ENCODE peak calls at places on chromosomes 4 and X, in five cellular contexts. One of them, this sample, is unnamed.

GRCh38 chr4:171265190-171265818 is 547.9 kb upstream of the GALNTL6 start:
- DNase-seq in mesenchymal stem cell: no peak
- DNase-seq in neuronal stem cell: no peak
- DNase-seq in H9: no peak
- DNase-seq in IMR-90: no peak
- DNase-seq in this sample: no peak

GRCh38 chr4:67988986-67989385 is 25.7 kb upstream of the TMPRSS11A start:
- DNase-seq in mesenchymal stem cell: no peak
- DNase-seq in neuronal stem cell: no peak
- DNase-seq in IMR-90: no peak
- DNase-seq in H9: no peak
- DNase-seq in this sample: no peak

GRCh38 chr4:146846882-146847281 is 98.8 kb downstream of the TTC29 start:
- DNase-seq in neuronal stem cell: no peak
- DNase-seq in H9: no peak
- DNase-seq in mesenchymal stem cell: no peak
- DNase-seq in IMR-90: no peak
- DNase-seq in this sample: no peak

GRCh38 chr4:28555851-28556250 is 1695.2 kb downstream of the STIM2 start:
- DNase-seq in neuronal stem cell: no peak
- DNase-seq in IMR-90: peak
- DNase-seq in mesenchymal stem cell: peak
- DNase-seq in H9: no peak
- DNase-seq in this sample: no peak

GRCh38 chr4:115334736-115335411 is 221.5 kb upstream of the NDST4 start:
- DNase-seq in neuronal stem cell: no peak
- DNase-seq in mesenchymal stem cell: no peak
- DNase-seq in H9: no peak
- DNase-seq in IMR-90: no peak
- DNase-seq in this sample: no peak

GRCh38 chr4:56870927-56871326 is 36.8 kb upstream of the REST start:
- DNase-seq in mesenchymal stem cell: no peak
- DNase-seq in IMR-90: peak
- DNase-seq in H9: no peak
- DNase-seq in neuronal stem cell: no peak
- DNase-seq in this sample: no peak

GRCh38 chrX:45322382-45322781 is 121.7 kb upstream of the DIPK2B start:
- DNase-seq in mesenchymal stem cell: peak
- DNase-seq in neuronal stem cell: no peak
- DNase-seq in IMR-90: peak
- DNase-seq in H9: peak
- DNase-seq in this sample: peak

GRCh38 chr4:19850909-19851308 is 400.8 kb upstream of the SLIT2 start:
- DNase-seq in H9: no peak
- DNase-seq in IMR-90: peak
- DNase-seq in neuronal stem cell: no peak
- DNase-seq in mesenchymal stem cell: peak
- DNase-seq in this sample: peak

GRCh38 chr4:71553605-71554004 is 214.8 kb downstream of the SLC4A4 start:
- DNase-seq in IMR-90: peak
- DNase-seq in neuronal stem cell: no peak
- DNase-seq in H9: no peak
- DNase-seq in mesenchymal stem cell: peak
- DNase-seq in this sample: peak

GRCh38 chr4:42843694-42844093 is 48.8 kb upstream of the GRXCR1 start:
- DNase-seq in mesenchymal stem cell: no peak
- DNase-seq in H9: no peak
- DNase-seq in neuronal stem cell: no peak
- DNase-seq in IMR-90: no peak
- DNase-seq in this sample: no peak

GRCh38 chr4:139018501-139018900 is 2.9 kb downstream of the NOCT start:
- DNase-seq in neuronal stem cell: no peak
- DNase-seq in mesenchymal stem cell: no peak
- DNase-seq in H9: no peak
- DNase-seq in IMR-90: peak
- DNase-seq in this sample: no peak

GRCh38 chr4:124936427-124936826 is 223.9 kb upstream of the ANKRD50 start:
- DNase-seq in H9: no peak
- DNase-seq in neuronal stem cell: no peak
- DNase-seq in mesenchymal stem cell: peak
- DNase-seq in IMR-90: peak
- DNase-seq in this sample: peak

GRCh38 chr4:2761035-2761923 is 5.1 kb upstream of the TNIP2 start:
- DNase-seq in IMR-90: no peak
- DNase-seq in mesenchymal stem cell: peak
- DNase-seq in H9: peak
- DNase-seq in neuronal stem cell: no peak
- DNase-seq in this sample: peak

GRCh38 chr4:155602351-155603140 is 64.1 kb upstream of the GUCY1A1 start:
- DNase-seq in mesenchymal stem cell: peak
- DNase-seq in IMR-90: no peak
- DNase-seq in H9: no peak
- DNase-seq in neuronal stem cell: no peak
- DNase-seq in this sample: peak

GRCh38 chr4:124427095-124427767 is 285.3 kb downstream of the ANKRD50 start:
- DNase-seq in neuronal stem cell: no peak
- DNase-seq in mesenchymal stem cell: no peak
- DNase-seq in IMR-90: no peak
- DNase-seq in H9: no peak
- DNase-seq in this sample: peak

GRCh38 chrX:148268646-148269045 is 231.8 kb upstream of the AFF2 start:
- DNase-seq in H9: no peak
- DNase-seq in IMR-90: no peak
- DNase-seq in neuronal stem cell: no peak
- DNase-seq in mesenchymal stem cell: no peak
- DNase-seq in this sample: no peak

GRCh38 chrX:129585691-129586090 is 45.6 kb downstream of the OCRL start:
- DNase-seq in mesenchymal stem cell: peak
- DNase-seq in neuronal stem cell: no peak
- DNase-seq in H9: no peak
- DNase-seq in IMR-90: peak
- DNase-seq in this sample: no peak

GRCh38 chr4:65126200-65126599 is 544.1 kb downstream of the EPHA5 start:
- DNase-seq in IMR-90: no peak
- DNase-seq in H9: no peak
- DNase-seq in neuronal stem cell: no peak
- DNase-seq in mesenchymal stem cell: no peak
- DNase-seq in this sample: no peak

GRCh38 chr4:61211781-61212180 is 11.7 kb downstream of the ADGRL3 start:
- DNase-seq in mesenchymal stem cell: no peak
- DNase-seq in neuronal stem cell: no peak
- DNase-seq in H9: no peak
- DNase-seq in IMR-90: no peak
- DNase-seq in this sample: no peak

GRCh38 chr4:665381-665750 is 8.7 kb downstream of the ATP5ME start:
- DNase-seq in H9: peak
- DNase-seq in IMR-90: no peak
- DNase-seq in neuronal stem cell: no peak
- DNase-seq in mesenchymal stem cell: no peak
- DNase-seq in this sample: no peak

GRCh38 chr4:184165291-184165690 is 52.4 kb downstream of the ENPP6 start:
- DNase-seq in mesenchymal stem cell: peak
- DNase-seq in neuronal stem cell: no peak
- DNase-seq in H9: peak
- DNase-seq in IMR-90: peak
- DNase-seq in this sample: peak

GRCh38 chr4:185740471-185740873 is 71.5 kb downstream of the SORBS2 start:
- DNase-seq in H9: no peak
- DNase-seq in mesenchymal stem cell: no peak
- DNase-seq in neuronal stem cell: no peak
- DNase-seq in IMR-90: no peak
- DNase-seq in this sample: peak

DNA sequence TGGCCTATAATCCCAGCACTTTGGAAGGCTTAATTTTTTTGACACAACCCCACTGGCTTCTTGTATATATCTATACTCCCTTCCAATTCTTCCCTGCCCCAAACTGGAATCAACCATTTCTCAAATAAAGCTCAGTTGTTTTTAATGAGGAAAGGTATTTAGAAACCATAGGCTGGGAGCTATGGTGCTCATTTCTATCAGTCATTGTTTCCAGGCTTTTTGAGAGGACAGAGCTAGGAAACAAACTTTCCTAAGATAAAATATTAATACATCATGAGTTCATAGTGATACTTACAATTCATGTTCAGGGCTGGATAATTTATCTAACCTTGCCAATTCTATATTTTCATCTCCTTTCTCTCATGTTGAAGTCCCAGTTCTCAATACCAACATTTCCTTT is 50.3 kb downstream of the BCOR start:
- DNase-seq in H9: no peak
- DNase-seq in mesenchymal stem cell: no peak
- DNase-seq in IMR-90: no peak
- DNase-seq in neuronal stem cell: no peak
- DNase-seq in this sample: no peak
- H3K23ac ChIP-seq in H9: no peak
- H3K23ac ChIP-seq in mesenchymal stem cell: no peak
- H3K23ac ChIP-seq in IMR-90: no peak
- H3K23ac ChIP-seq in neuronal stem cell: no peak
- H3K23ac ChIP-seq in this sample: no peak

GRCh38 chrX:19877431-19877830 is 10.0 kb downstream of the SH3KBP1 start:
- DNase-seq in neuronal stem cell: no peak
- DNase-seq in H9: no peak
- DNase-seq in IMR-90: no peak
- DNase-seq in mesenchymal stem cell: no peak
- DNase-seq in this sample: no peak

GRCh38 chrX:19876962-19877361 is 10.4 kb downstream of the SH3KBP1 start:
- DNase-seq in IMR-90: no peak
- DNase-seq in mesenchymal stem cell: no peak
- DNase-seq in H9: no peak
- DNase-seq in neuronal stem cell: no peak
- DNase-seq in this sample: no peak

GRCh38 chrX:19870710-19871490 is 16.5 kb downstream of the SH3KBP1 start:
- DNase-seq in H9: no peak
- DNase-seq in IMR-90: no peak
- DNase-seq in mesenchymal stem cell: no peak
- DNase-seq in neuronal stem cell: no peak
- DNase-seq in this sample: no peak

GRCh38 chrX:19875051-19875432 is 12.4 kb downstream of the SH3KBP1 start:
- DNase-seq in mesenchymal stem cell: no peak
- DNase-seq in IMR-90: peak
- DNase-seq in neuronal stem cell: no peak
- DNase-seq in H9: no peak
- DNase-seq in this sample: peak

DNA sequence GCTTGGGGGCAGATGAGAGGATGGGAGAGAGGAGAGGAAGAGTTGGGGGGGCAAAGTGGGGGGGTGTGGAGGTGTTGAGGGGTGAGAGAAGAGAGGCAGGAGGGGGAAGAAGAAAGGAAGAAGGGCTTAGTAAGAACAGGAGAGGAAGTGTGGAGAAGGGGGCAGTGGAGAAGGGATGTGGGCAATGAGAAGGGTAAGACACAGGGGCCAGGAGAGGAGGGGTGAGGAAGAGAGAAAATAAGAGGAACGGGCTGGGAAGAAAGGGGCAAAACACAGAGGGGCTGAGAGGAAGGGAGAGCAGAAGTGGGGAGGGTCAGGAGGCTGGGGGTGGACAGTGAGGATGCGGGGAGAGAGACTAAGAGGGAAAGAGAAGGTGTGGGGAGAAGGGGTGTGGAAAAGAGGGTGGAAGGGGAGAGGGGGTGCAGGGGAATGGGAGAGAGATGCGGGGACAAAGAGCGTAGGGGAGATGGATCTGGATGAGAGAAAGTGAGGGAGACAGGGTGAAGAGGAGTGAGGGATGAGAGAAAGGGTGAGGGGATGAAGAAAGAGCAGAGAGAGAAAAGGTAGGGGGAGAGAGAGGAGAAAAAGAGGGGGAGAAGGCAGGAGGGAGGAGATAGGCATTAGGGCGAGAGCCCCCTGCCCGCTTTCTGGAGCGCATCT is 12.9 kb downstream of the SH3KBP1 start:
- DNase-seq in H9: no peak
- DNase-seq in IMR-90: no peak
- DNase-seq in neuronal stem cell: no peak
- DNase-seq in mesenchymal stem cell: no peak
- DNase-seq in this sample: no peak
- H3K4me2 ChIP-seq in H9: no peak
- H3K4me2 ChIP-seq in IMR-90: no peak
- H3K4me2 ChIP-seq in neuronal stem cell: no peak
- H3K4me2 ChIP-seq in mesenchymal stem cell: no peak
- H3K4me2 ChIP-seq in this sample: no peak

DNA sequence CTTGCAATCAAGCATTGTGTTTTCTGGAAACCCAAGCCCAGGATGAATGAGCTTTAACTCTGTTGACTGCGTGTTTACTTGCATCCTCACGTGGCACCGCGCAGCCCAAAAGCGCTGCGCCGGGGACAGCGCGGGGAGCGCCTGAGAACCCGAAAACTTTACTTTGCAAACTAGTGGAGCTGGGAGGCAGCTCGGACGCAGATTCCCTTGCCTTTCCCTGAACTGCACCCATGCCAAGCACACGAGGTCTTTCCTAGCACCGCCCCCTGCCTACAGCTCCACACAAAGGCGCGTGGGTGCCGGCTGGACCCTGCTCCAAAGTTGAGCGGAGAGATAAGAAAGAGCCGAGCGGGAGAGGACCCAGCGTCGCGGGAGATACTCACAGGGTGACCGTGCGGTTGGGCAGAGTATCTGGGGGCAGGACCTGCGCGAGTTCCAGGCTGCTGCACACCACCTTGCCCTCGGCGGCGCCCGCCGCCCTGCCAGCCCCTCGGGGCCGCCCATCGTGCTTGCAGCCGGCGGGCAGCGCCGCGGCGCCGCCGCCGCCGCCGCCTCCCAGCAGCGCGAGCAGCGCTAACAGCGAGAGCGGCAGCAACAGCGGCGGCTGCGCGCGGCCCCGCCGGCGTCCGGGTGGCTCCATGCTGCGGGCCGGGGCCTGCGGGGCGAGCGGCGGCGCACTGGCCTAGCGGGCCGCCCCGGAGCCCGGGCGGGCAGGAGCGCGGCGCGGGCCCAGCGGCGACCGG is 550 bp downstream of the ADGRA3 start:
- DNase-seq in H9: peak
- DNase-seq in IMR-90: peak
- DNase-seq in neuronal stem cell: peak
- DNase-seq in mesenchymal stem cell: peak
- DNase-seq in this sample: peak
- H3K23ac ChIP-seq in H9: no peak
- H3K23ac ChIP-seq in IMR-90: peak
- H3K23ac ChIP-seq in neuronal stem cell: no peak
- H3K23ac ChIP-seq in mesenchymal stem cell: peak
- H3K23ac ChIP-seq in this sample: no peak

DNA sequence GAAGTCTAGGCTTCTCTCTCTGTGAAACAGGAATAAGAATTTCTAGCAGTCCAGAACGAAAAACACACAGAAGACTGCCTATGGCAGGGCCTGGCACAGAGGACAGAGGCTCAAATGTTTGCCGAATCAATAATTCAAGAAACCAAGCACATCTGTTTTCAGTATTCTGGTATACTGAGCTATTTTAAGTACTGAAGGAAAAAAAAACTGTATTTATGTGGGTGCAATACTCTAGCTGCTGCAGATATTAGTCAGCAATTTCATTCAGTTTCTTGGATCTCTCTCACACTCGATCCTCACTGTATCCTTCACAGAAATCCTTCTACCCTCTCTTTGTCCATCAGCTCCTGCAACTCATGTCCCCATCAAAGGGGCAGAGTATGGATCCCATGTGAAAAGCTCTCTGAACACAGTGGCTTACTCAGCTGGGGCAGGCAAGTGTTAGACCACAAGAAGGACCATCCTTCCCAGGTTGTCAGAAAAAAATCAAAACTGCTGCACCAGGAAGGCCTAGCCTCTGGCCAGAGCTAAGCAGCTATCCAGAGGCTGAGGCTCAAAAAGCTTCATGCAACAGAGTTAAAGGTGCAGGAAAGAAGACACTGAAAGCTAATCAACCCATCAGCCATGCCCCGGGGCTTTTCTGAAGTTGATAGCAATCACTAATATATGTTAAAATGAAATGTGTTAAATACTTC is 9.1 kb upstream of the USO1 start:
- DNase-seq in neuronal stem cell: no peak
- DNase-seq in H9: no peak
- DNase-seq in mesenchymal stem cell: peak
- DNase-seq in IMR-90: peak
- DNase-seq in this sample: peak
- H3K4me2 ChIP-seq in neuronal stem cell: no peak
- H3K4me2 ChIP-seq in H9: no peak
- H3K4me2 ChIP-seq in mesenchymal stem cell: no peak
- H3K4me2 ChIP-seq in IMR-90: peak
- H3K4me2 ChIP-seq in this sample: no peak